ENCODE peak calls at places on chromosomes 6 and 20, in six cellular contexts. W is heart right ventricle; P is ascending aorta; I is progenitor cell of endocrine pancreas; B is stimulated activated CD8-positive, alpha-beta memory T cell treated with anti-CD3 and anti-CD28 coated beads, Interleukin-4, amount 100 ng/mL, for 24 hours; H is A549. S is an unnamed sample.
A peak's percentile ranks its signal among the peaks of the same experiment; 100 is the strongest.

GRCh38 chr6:2658788-2659187 is 91.9 kb downstream of the MYLK4 start:
- DNase-seq in W (no peak), P (no peak), I (no peak), B (no peak), H (no peak), S (no peak)

GRCh38 chr6:36791553-36792171 is 47.6 kb downstream of the CPNE5 start:
- DNase-seq in W (no peak), P (no peak), I (no peak), B (no peak), H (no peak), S (no peak)

GRCh38 chr20:57678340-57678739 is 31.5 kb downstream of the PMEPA1 start:
- DNase-seq in W (no peak), P (no peak), I (no peak), B (no peak), H (no peak), S (no peak)

GRCh38 chr20:62652051-62652893 is 10.0 kb downstream of the SLCO4A1 start:
- DNase-seq in W (peak; percentile 91), P (peak; percentile 88), I (peak; percentile 26), B (peak; percentile 33), H (peak; percentile 88), S (peak; percentile 94)

GRCh38 chr6:152571089-152571488 is 66.1 kb downstream of the SYNE1 start:
- DNase-seq in W (no peak), P (no peak), I (no peak), B (no peak), H (no peak), S (no peak)

GRCh38 chr6:82248233-82248735 is 740 bp upstream of the IBTK start:
- DNase-seq in W (no peak), P (no peak), I (no peak), B (no peak), H (peak; percentile 92), S (peak; percentile 53)

GRCh38 chr6:42260424-42260888 is 42.8 kb upstream of the MRPS10 start:
- DNase-seq in W (no peak), P (no peak), I (no peak), B (no peak), H (peak; percentile 59), S (no peak)

GRCh38 chr6:35213161-35213823 is 464 bp upstream of the SCUBE3 start:
- DNase-seq in W (no peak), P (no peak), I (peak; percentile 76), B (no peak), H (no peak), S (no peak)

GRCh38 chr6:11845664-11846577 is 67.3 kb upstream of the ADTRP start:
- DNase-seq in W (no peak), P (no peak), I (no peak), B (no peak), H (no peak), S (no peak)

GRCh38 chr6:89081129-89081422 is 525 bp downstream of the PNRC1 start:
- DNase-seq in W (no peak), P (no peak), I (no peak), B (no peak), H (no peak), S (no peak)

GRCh38 chr20:63808964-63809674 is 21.9 kb downstream of the ZBTB46 start:
- DNase-seq in W (no peak), P (no peak), I (no peak), B (no peak), H (no peak), S (no peak)

GRCh38 chr20:44572551-44573500 is 9.6 kb upstream of the PKIG start:
- DNase-seq in W (peak; percentile 53), P (no peak), I (no peak), B (no peak), H (peak; percentile 43), S (no peak)

GRCh38 chr6:1744543-1744942 is 134.8 kb downstream of the FOXC1 start:
- DNase-seq in W (no peak), P (no peak), I (no peak), B (no peak), H (no peak), S (no peak)

GRCh38 chr6:6699741-6700367 is 111.3 kb downstream of the LY86 start:
- DNase-seq in W (peak; percentile 52), P (no peak), I (no peak), B (no peak), H (peak; percentile 81), S (peak; percentile 96)

GRCh38 chr6:43969158-43969981 is 157.9 kb downstream of the MRPL14 start:
- DNase-seq in W (no peak), P (no peak), I (no peak), B (no peak), H (no peak), S (no peak)

GRCh38 chr6:30508890-30509736 is 19.8 kb downstream of the HLA-E start:
- DNase-seq in W (no peak), P (no peak), I (no peak), B (no peak), H (no peak), S (no peak)

GRCh38 chr6:3876131-3876530 is 27.0 kb downstream of the FAM50B start:
- DNase-seq in W (no peak), P (no peak), I (no peak), B (no peak), H (no peak), S (no peak)

GRCh38 chr20:23396961-23397620 is 24.2 kb downstream of the NAPB start:
- DNase-seq in W (no peak), P (no peak), I (no peak), B (no peak), H (no peak), S (no peak)

GRCh38 chr6:26064619-26065257 is 22.5 kb upstream of the HFE start:
- DNase-seq in W (no peak), P (no peak), I (no peak), B (no peak), H (peak; percentile 59), S (peak; percentile 37)

GRCh38 chr6:158047120-158047518 is 65.5 kb downstream of the SYNJ2 start:
- DNase-seq in W (no peak), P (no peak), I (no peak), B (peak; percentile 54), H (no peak), S (no peak)

GRCh38 chr6:36855750-36856149 is 16.5 kb upstream of the CPNE5 start:
- DNase-seq in W (no peak), P (no peak), I (no peak), B (no peak), H (no peak), S (no peak)

GRCh38 chr6:53054532-53054931 is 10.7 kb upstream of the FBXO9 start:
- DNase-seq in W (no peak), P (no peak), I (no peak), B (no peak), H (no peak), S (no peak)

GRCh38 chr6:25968769-25969168 is 6.2 kb downstream of the TRIM38 start:
- DNase-seq in W (no peak), P (no peak), I (no peak), B (no peak), H (no peak), S (no peak)

GRCh38 chr20:11452326-11452725 is 465.4 kb upstream of the BTBD3 start:
- DNase-seq in W (no peak), P (no peak), I (no peak), B (no peak), H (no peak), S (no peak)

GRCh38 chr6:118685823-118686449 is 34.5 kb upstream of the CEP85L start:
- DNase-seq in W (no peak), P (no peak), I (no peak), B (no peak), H (no peak), S (no peak)

GRCh38 chr6:41426438-41426851 is 91.0 kb downstream of the NCR2 start:
- DNase-seq in W (no peak), P (no peak), I (no peak), B (no peak), H (no peak), S (no peak)

GRCh38 chr20:23752481-23753193 is 1.9 kb upstream of the CST1 start:
- DNase-seq in W (no peak), P (no peak), I (no peak), B (no peak), H (no peak), S (no peak)